ENCODE peak calls at places on chromosome 7, in nine cellular contexts. A, P, H, F, U, O, I, B and N are unnamed samples.

GRCh38 chr7:33671521-33672262 is 233.6 kb upstream of the BMPER start:
- DNase-seq in A (no peak), P (no peak), H (no peak), F (no peak), U (no peak), O (no peak), I (no peak), B (no peak), N (no peak)

GRCh38 chr7:116113310-116113709 is 82.7 kb upstream of the TFEC start:
- DNase-seq in A (no peak), P (no peak), H (no peak), F (no peak), U (no peak), O (no peak), I (no peak), B (no peak), N (no peak)

GRCh38 chr7:155450828-155451521 is 7.0 kb upstream of the EN2 start:
- DNase-seq in A (no peak), P (peak), H (no peak), F (peak), U (no peak), O (no peak), I (no peak), B (no peak), N (no peak)

GRCh38 chr7:151137076-151137611 is 30.4 kb downstream of the GBX1 start:
- DNase-seq in A (no peak), P (peak), H (no peak), F (peak), U (no peak), O (no peak), I (no peak), B (no peak), N (no peak)

GRCh38 chr7:132614428-132615076 is 38.3 kb upstream of the PLXNA4 start:
- DNase-seq in A (no peak), P (peak), H (no peak), F (peak), U (no peak), O (no peak), I (no peak), B (no peak), N (peak)

GRCh38 chr7:40843338-40844026 is 708.7 kb downstream of the SUGCT start:
- DNase-seq in A (no peak), P (no peak), H (no peak), F (no peak), U (no peak), O (no peak), I (no peak), B (no peak), N (no peak)

GRCh38 chr7:64888901-64889685 is 14.0 kb upstream of the ZNF273 start:
- DNase-seq in A (no peak), P (peak), H (no peak), F (peak), U (no peak), O (no peak), I (no peak), B (no peak), N (no peak)

GRCh38 chr7:29723599-29723998 is 82.7 kb upstream of the WIPF3 start:
- DNase-seq in A (no peak), P (no peak), H (no peak), F (no peak), U (no peak), O (no peak), I (no peak), B (no peak), N (peak)